ENCODE peak calls at places on chromosomes 6 and 20, in ten cellular contexts. Q, U, N, Z, G, Y, E, C, V and L are unnamed samples.

GRCh38 chr20:55740076-55740475 is 265.2 kb downstream of the CBLN4 start:
- DNase-seq in N (no peak), Z (no peak), V (no peak), U (no peak), C (no peak), E (no peak), Y (no peak), G (no peak), Q (peak), L (no peak)

GRCh38 chr20:13220194-13220856 is 749 bp upstream of the ISM1 start:
- DNase-seq in Y (peak), Z (peak), N (no peak), C (no peak), U (peak), V (peak), E (no peak), G (peak), Q (peak), L (peak)

GRCh38 chr6:90468080-90468479 is 118.8 kb downstream of the MAP3K7 start:
- DNase-seq in U (peak), V (no peak), C (no peak), E (peak), Y (peak), N (no peak), Z (no peak), G (peak), Q (peak), L (peak)

GRCh38 chr6:170450946-170451761 is 102.0 kb downstream of the PSMB1 start:
- DNase-seq in G (no peak), N (no peak), Z (no peak), U (no peak), E (no peak), C (no peak), Y (no peak), V (no peak), Q (no peak), L (no peak)

GRCh38 chr6:47922391-47922790 is 140.6 kb downstream of the OPN5 start:
- DNase-seq in V (no peak), N (no peak), C (no peak), Y (no peak), Z (peak), U (no peak), Q (no peak), E (no peak), G (no peak), L (peak)

GRCh38 chr20:41617059-41617921 is 887 bp downstream of the CHD6 start:
- DNase-seq in G (peak), C (peak), V (peak), Z (peak), Q (peak), U (peak), N (no peak), E (peak), Y (peak), L (peak)

GRCh38 chr20:52953020-52953419 is 19.1 kb upstream of the TSHZ2 start:
- DNase-seq in E (no peak), G (peak), U (no peak), Y (no peak), Q (peak), C (no peak), N (no peak), V (no peak), Z (no peak), L (peak)

GRCh38 chr6:44304282-44305199 is 8.6 kb downstream of the AARS2 start:
- DNase-seq in U (peak), G (peak), Q (peak), C (peak), V (peak), E (peak), N (peak), Y (peak), Z (no peak), L (peak)

GRCh38 chr6:162408805-162409535 is 318.6 kb downstream of the PRKN start:
- DNase-seq in E (no peak), Z (no peak), V (no peak), Q (no peak), N (no peak), C (no peak), U (no peak), G (no peak), Y (no peak), L (no peak)

GRCh38 chr6:46491789-46492547 is 719 bp upstream of the RCAN2 start:
- DNase-seq in N (peak), V (peak), Z (peak), G (peak), C (no peak), U (peak), Y (peak), E (peak), Q (peak), L (no peak)

GRCh38 chr20:34369265-34369664 is 6.2 kb downstream of the ITCH start:
- DNase-seq in E (peak), Q (peak), Y (no peak), C (no peak), N (no peak), U (peak), Z (no peak), G (no peak), V (no peak), L (no peak)

GRCh38 chr20:56222201-56222600 is 26.3 kb upstream of the MC3R start:
- DNase-seq in E (peak), Y (no peak), C (no peak), U (peak), V (no peak), N (no peak), Q (peak), Z (no peak), G (peak), L (no peak)

GRCh38 chr6:133892444-133893323 is 3.8 kb downstream of the TCF21 start:
- DNase-seq in V (no peak), C (no peak), E (no peak), Z (no peak), G (no peak), Q (no peak), N (no peak), Y (peak), U (no peak), L (no peak)

GRCh38 chr6:138509371-138509770 is 10.1 kb upstream of the NHSL1 start:
- DNase-seq in N (peak), Z (no peak), G (peak), V (peak), E (peak), C (peak), Y (peak), U (peak), Q (peak), L (no peak)

GRCh38 chr20:9515211-9515580 is 806 bp downstream of the LAMP5 start:
- DNase-seq in U (no peak), G (no peak), C (peak), N (no peak), E (no peak), Z (no peak), Q (no peak), V (no peak), Y (no peak), L (no peak)

GRCh38 chr20:10527781-10528180 is 92.7 kb downstream of the SLX4IP start:
- DNase-seq in N (no peak), U (peak), C (no peak), Z (no peak), Q (no peak), V (no peak), G (no peak), E (no peak), Y (no peak), L (no peak)

GRCh38 chr6:167492096-167492449 is 167.2 kb downstream of the TTLL2 start:
- DNase-seq in N (no peak), G (no peak), Y (no peak), Z (no peak), V (no peak), C (no peak), U (no peak), E (no peak), Q (no peak), L (no peak)

GRCh38 chr6:161439093-161439492 is 165.2 kb upstream of the AGPAT4 start:
- DNase-seq in V (peak), E (peak), Z (no peak), U (peak), N (peak), G (peak), Y (peak), Q (peak), C (no peak), L (peak)

GRCh38 chr20:35661013-35661412 is 3.7 kb downstream of the CPNE1 start:
- DNase-seq in Z (no peak), E (peak), U (peak), G (peak), C (peak), V (no peak), N (peak), Y (no peak), Q (peak), L (peak)

GRCh38 chr6:158763440-158764187 is 55.6 kb downstream of the EZR start:
- DNase-seq in G (no peak), Z (no peak), Y (no peak), U (peak), Q (no peak), N (no peak), C (no peak), V (no peak), E (no peak), L (no peak)

GRCh38 chr6:112218563-112218962 is 35.8 kb downstream of the LAMA4 start:
- DNase-seq in Z (no peak), E (no peak), V (peak), N (no peak), C (no peak), G (peak), Y (no peak), U (no peak), Q (no peak), L (no peak)

GRCh38 chr6:152223622-152224021 is 413.5 kb downstream of the SYNE1 start:
- DNase-seq in G (no peak), U (no peak), Q (no peak), Z (no peak), C (no peak), E (no peak), V (no peak), Y (no peak), N (no peak), L (no peak)

GRCh38 chr6:155126727-155127439 is 131.8 kb downstream of the TIAM2 start:
- DNase-seq in U (no peak), E (peak), N (peak), Z (no peak), G (peak), Q (peak), V (peak), C (no peak), Y (peak), L (peak)

GRCh38 chr6:108080010-108080780 is 5.7 kb upstream of the OSTM1 start:
- DNase-seq in C (no peak), Y (peak), U (peak), Q (peak), E (peak), Z (no peak), G (peak), V (no peak), N (no peak), L (peak)

GRCh38 chr20:44720994-44721784 is 6.0 kb downstream of the CCN5 start:
- DNase-seq in N (peak), V (peak), Y (peak), Z (no peak), E (peak), U (no peak), G (peak), Q (peak), C (no peak), L (peak)

GRCh38 chr20:9359561-9360308 is 154.7 kb upstream of the LAMP5 start:
- DNase-seq in V (peak), U (peak), Q (peak), C (peak), E (peak), Z (peak), G (peak), Y (peak), N (peak), L (peak)

GRCh38 chr20:19451591-19452295 is 239.3 kb downstream of the SLC24A3 start:
- DNase-seq in G (no peak), V (no peak), C (no peak), U (no peak), N (no peak), Z (no peak), Q (no peak), Y (no peak), E (no peak), L (no peak)

GRCh38 chr20:15708984-15709598 is 864.2 kb downstream of the KIF16B start:
- DNase-seq in C (peak), G (peak), E (peak), Z (no peak), N (no peak), Q (no peak), U (peak), Y (no peak), V (no peak), L (no peak)

GRCh38 chr6:152669894-152670293 is 27.8 kb upstream of the MYCT1 start:
- DNase-seq in N (peak), V (peak), Q (peak), G (peak), C (no peak), U (peak), Z (no peak), Y (peak), E (peak), L (peak)

GRCh38 chr6:112439010-112439409 is 91.9 kb downstream of the RFPL4B start:
- DNase-seq in V (no peak), U (peak), Y (no peak), Z (no peak), N (no peak), C (no peak), E (no peak), Q (no peak), G (peak), L (peak)

GRCh38 chr6:4698901-4699659 is 77.1 kb upstream of the CDYL start:
- DNase-seq in Y (no peak), Z (no peak), U (no peak), E (no peak), V (no peak), N (no peak), C (no peak), Q (no peak), G (peak), L (peak)

GRCh38 chr6:159715605-159716004 is 11.7 kb upstream of the WTAP start:
- DNase-seq in V (no peak), Z (no peak), C (no peak), G (no peak), Q (no peak), N (no peak), U (no peak), E (no peak), Y (no peak), L (no peak)

GRCh38 chr6:43772571-43773049 is 2.6 kb downstream of the VEGFA start:
- DNase-seq in N (no peak), E (no peak), U (no peak), Y (no peak), V (peak), Q (no peak), Z (peak), C (peak), G (peak), L (no peak)

GRCh38 chr20:57661201-57662027 is 41.2 kb upstream of the ZBP1 start:
- DNase-seq in Q (no peak), Y (no peak), E (no peak), N (no peak), Z (no peak), G (no peak), U (no peak), C (no peak), V (no peak), L (no peak)

GRCh38 chr6:136863752-136864151 is 41.4 kb downstream of the PEX7 start:
- DNase-seq in Y (no peak), N (no peak), C (no peak), U (no peak), V (no peak), E (no peak), G (no peak), Z (no peak), Q (no peak), L (no peak)

GRCh38 chr6:5670381-5670780 is 336.3 kb downstream of the NRN1 start:
- DNase-seq in V (no peak), N (no peak), Q (peak), E (no peak), Y (no peak), Z (no peak), C (no peak), G (no peak), U (no peak), L (no peak)

GRCh38 chr20:57622579-57623381 is 2.6 kb upstream of the ZBP1 start:
- DNase-seq in Z (peak), V (peak), U (peak), Y (peak), C (peak), N (peak), Q (peak), E (peak), G (peak), L (peak)

GRCh38 chr6:148441454-148441911 is 98.8 kb downstream of the SASH1 start:
- DNase-seq in G (peak), V (peak), Z (no peak), N (peak), Q (peak), E (peak), C (no peak), Y (peak), U (peak), L (peak)
- H3K9ac ChIP-seq in G (peak), V (peak), Z (no peak), N (peak), Q (peak), E (peak), C (no peak), Y (no peak), U (no peak), L (peak)

GRCh38 chr20:63847374-63848002 is 13.8 kb upstream of the ABHD16B start:
- DNase-seq in Y (no peak), E (no peak), N (no peak), V (peak), Z (no peak), G (no peak), U (no peak), Q (no peak), C (no peak), L (no peak)
- H3K4me3 ChIP-seq in Y (no peak), E (no peak), N (no peak), V (peak), Z (no peak), G (no peak), U (no peak), Q (no peak), C (no peak), L (no peak)

GRCh38 chr6:38797391-38797790 is 82.3 kb downstream of the DNAH8 start:
- DNase-seq in G (no peak), E (peak), Y (no peak), U (peak), Z (no peak), Q (no peak), N (no peak), V (peak), C (no peak), L (no peak)
- H3K4me2 ChIP-seq in G (no peak), E (peak), Y (no peak), U (peak), Z (no peak), Q (no peak), N (no peak), V (peak), C (no peak), L (no peak)

DNA sequence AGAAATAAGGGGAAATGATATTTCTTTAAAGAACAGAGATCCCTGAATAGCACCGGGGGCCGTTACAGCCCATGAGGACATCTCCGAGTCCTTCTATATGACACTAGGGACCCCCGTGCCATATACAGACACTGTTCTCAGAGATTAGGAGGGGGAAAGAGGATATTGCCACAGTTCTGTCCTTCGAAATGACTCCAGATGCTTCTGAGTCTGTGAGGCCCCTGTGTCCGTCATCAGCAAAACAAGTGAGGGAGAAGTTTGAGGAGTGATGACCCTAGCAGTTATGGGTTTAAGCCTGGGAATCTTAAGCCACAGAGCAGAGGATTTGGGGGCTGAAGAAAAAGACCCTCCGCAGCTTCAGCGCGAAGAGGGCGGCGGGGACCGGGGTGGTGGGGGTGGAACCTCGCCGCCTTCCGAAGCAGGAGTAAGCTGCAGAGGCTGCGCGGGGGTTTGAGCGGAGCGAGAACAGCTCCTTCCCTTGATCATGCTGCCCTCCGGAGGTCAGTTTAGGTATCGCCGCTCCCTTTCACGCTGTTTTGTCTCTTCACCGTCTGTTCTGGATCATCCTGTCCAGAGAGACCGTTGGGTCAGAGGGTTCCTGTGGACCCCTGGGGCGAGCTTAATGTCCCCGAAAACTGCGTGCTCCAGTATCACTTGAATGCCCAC is 23.6 kb downstream of the VPS52 start:
- DNase-seq in Q (peak), Y (peak), N (peak), G (peak), U (peak), C (peak), Z (peak), V (peak), E (peak), L (peak)
- H3K9ac ChIP-seq in Q (peak), Y (peak), N (peak), G (peak), U (no peak), C (peak), Z (peak), V (peak), E (peak), L (peak)

GRCh38 chr6:19986691-19987438 is 149.7 kb downstream of the ID4 start:
- DNase-seq in Z (no peak), V (no peak), N (no peak), U (no peak), G (no peak), Y (no peak), Q (no peak), E (no peak), C (no peak), L (no peak)
- H3K4me3 ChIP-seq in Z (no peak), V (no peak), N (no peak), U (no peak), G (no peak), Y (no peak), Q (no peak), E (no peak), C (no peak), L (no peak)

DNA sequence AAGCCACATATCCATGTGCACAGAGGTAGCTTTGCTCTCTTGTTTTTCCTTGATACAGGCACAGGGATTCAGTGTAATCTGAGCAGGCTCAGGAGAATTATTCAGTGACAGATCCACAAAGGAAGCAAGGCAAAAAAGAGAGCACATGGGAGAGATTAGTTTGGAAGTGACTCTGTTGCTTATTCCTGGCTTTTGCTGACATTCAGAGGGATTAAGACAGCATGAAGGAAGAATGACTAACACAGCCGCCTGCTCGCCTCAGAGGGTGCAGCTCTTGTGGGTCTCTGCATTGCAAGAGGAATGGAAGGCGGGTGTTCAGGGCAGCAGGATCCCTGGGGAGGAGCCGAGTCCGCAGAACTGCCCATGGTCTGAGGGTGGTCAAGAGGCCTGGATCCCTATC is 203.4 kb upstream of the KCNQ5 start:
- DNase-seq in C (no peak), Y (peak), E (no peak), V (no peak), Z (peak), G (peak), U (no peak), N (no peak), Q (no peak), L (peak)
- H3K4me2 ChIP-seq in C (no peak), Y (peak), E (no peak), V (no peak), Z (no peak), G (peak), U (no peak), N (no peak), Q (no peak), L (peak)

DNA sequence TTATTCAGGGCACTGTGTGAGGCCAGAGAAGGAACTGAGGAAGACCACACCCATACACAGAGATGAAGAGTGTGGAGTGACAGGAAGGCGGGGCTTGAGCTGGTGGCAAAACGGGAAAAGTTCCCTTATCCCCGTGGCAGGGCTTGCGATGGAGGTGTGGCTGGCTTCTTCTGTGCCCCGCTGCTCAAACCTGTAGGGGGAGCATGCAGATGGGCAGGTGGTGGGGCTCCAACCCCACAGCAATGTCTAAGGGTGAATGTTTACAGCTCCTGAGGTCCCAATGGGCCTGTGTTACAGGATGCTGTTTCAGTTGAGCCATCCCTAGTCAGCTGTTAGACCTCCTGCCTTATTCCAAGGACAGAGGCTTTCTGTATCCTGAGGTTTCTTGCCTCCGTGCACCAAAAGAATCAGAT is 105.9 kb downstream of the LY86 start:
- DNase-seq in Z (no peak), Y (no peak), U (no peak), G (no peak), V (no peak), C (no peak), E (no peak), Q (no peak), N (no peak), L (no peak)
- H3K9ac ChIP-seq in Z (no peak), Y (no peak), U (no peak), G (no peak), V (no peak), C (no peak), E (no peak), Q (no peak), N (no peak), L (no peak)